ENCODE peak calls at places on chromosomes 12 and 14, in ten cellular contexts. One of them, this sample, is unnamed.
A peak's percentile ranks its signal among the peaks of the same experiment; 100 is the strongest.

GRCh38 chr14:70666364-70666691 is 24.6 kb downstream of the TTC9 start:
- DNase-seq in heart right ventricle: no peak
- DNase-seq in tibial nerve: no peak
- DNase-seq in cardiac muscle cell: peak; percentile 1
- DNase-seq in adrenal gland: no peak
- DNase-seq in fibroblast of lung: no peak
- DNase-seq in astrocyte: peak; percentile 20
- DNase-seq in GM23248: peak; percentile 10
- DNase-seq in naive thymus-derived CD4-positive, alpha-beta T cell: no peak
- DNase-seq in heart left ventricle: no peak
- DNase-seq in this sample: no peak

GRCh38 chr12:21413369-21414277 is 23.8 kb upstream of the PYROXD1 start:
- DNase-seq in tibial nerve: no peak
- DNase-seq in adrenal gland: no peak
- DNase-seq in astrocyte: peak; percentile 13
- DNase-seq in heart left ventricle: no peak
- DNase-seq in cardiac muscle cell: no peak
- DNase-seq in naive thymus-derived CD4-positive, alpha-beta T cell: no peak
- DNase-seq in GM23248: peak; percentile 19
- DNase-seq in fibroblast of lung: no peak
- DNase-seq in heart right ventricle: no peak
- DNase-seq in this sample: no peak

GRCh38 chr14:73173092-73173735 is 36.9 kb downstream of the PSEN1 start:
- DNase-seq in adrenal gland: no peak
- DNase-seq in heart left ventricle: no peak
- DNase-seq in cardiac muscle cell: peak; percentile 78
- DNase-seq in astrocyte: peak; percentile 39
- DNase-seq in heart right ventricle: no peak
- DNase-seq in GM23248: peak; percentile 70
- DNase-seq in fibroblast of lung: peak; percentile 79
- DNase-seq in naive thymus-derived CD4-positive, alpha-beta T cell: peak; percentile 4
- DNase-seq in tibial nerve: no peak
- DNase-seq in this sample: no peak

GRCh38 chr12:26700430-26700829 is 132.6 kb downstream of the ITPR2 start:
- DNase-seq in naive thymus-derived CD4-positive, alpha-beta T cell: no peak
- DNase-seq in GM23248: no peak
- DNase-seq in fibroblast of lung: no peak
- DNase-seq in heart right ventricle: no peak
- DNase-seq in cardiac muscle cell: no peak
- DNase-seq in adrenal gland: no peak
- DNase-seq in tibial nerve: no peak
- DNase-seq in heart left ventricle: no peak
- DNase-seq in astrocyte: no peak
- DNase-seq in this sample: no peak

GRCh38 chr12:66301944-66302826 is at the start of gene HELB:
- DNase-seq in heart left ventricle: peak; percentile 99
- DNase-seq in adrenal gland: peak; percentile 99
- DNase-seq in tibial nerve: peak; percentile 98
- DNase-seq in fibroblast of lung: peak; percentile 96
- DNase-seq in naive thymus-derived CD4-positive, alpha-beta T cell: peak; percentile 80
- DNase-seq in astrocyte: peak; percentile 91
- DNase-seq in heart right ventricle: peak; percentile 98
- DNase-seq in GM23248: peak; percentile 98
- DNase-seq in cardiac muscle cell: peak; percentile 97
- DNase-seq in this sample: peak; percentile 99

GRCh38 chr14:68345738-68346137 is 447.1 kb downstream of the ZFP36L1 start:
- DNase-seq in tibial nerve: no peak
- DNase-seq in cardiac muscle cell: no peak
- DNase-seq in GM23248: peak; percentile 26
- DNase-seq in heart left ventricle: no peak
- DNase-seq in astrocyte: peak; percentile 8
- DNase-seq in naive thymus-derived CD4-positive, alpha-beta T cell: no peak
- DNase-seq in heart right ventricle: no peak
- DNase-seq in adrenal gland: no peak
- DNase-seq in fibroblast of lung: peak; percentile 36
- DNase-seq in this sample: no peak

GRCh38 chr12:28611115-28611435 is 420.8 kb downstream of the CCDC91 start:
- DNase-seq in adrenal gland: no peak
- DNase-seq in GM23248: peak; percentile 91
- DNase-seq in fibroblast of lung: peak; percentile 93
- DNase-seq in naive thymus-derived CD4-positive, alpha-beta T cell: no peak
- DNase-seq in cardiac muscle cell: peak; percentile 94
- DNase-seq in tibial nerve: no peak
- DNase-seq in heart left ventricle: no peak
- DNase-seq in heart right ventricle: no peak
- DNase-seq in astrocyte: peak; percentile 92
- DNase-seq in this sample: no peak

GRCh38 chr14:101399737-101400517 is 161.4 kb upstream of the DIO3 start:
- DNase-seq in heart left ventricle: no peak
- DNase-seq in adrenal gland: no peak
- DNase-seq in heart right ventricle: no peak
- DNase-seq in cardiac muscle cell: no peak
- DNase-seq in fibroblast of lung: no peak
- DNase-seq in GM23248: no peak
- DNase-seq in astrocyte: no peak
- DNase-seq in tibial nerve: no peak
- DNase-seq in naive thymus-derived CD4-positive, alpha-beta T cell: no peak
- DNase-seq in this sample: no peak

DNA sequence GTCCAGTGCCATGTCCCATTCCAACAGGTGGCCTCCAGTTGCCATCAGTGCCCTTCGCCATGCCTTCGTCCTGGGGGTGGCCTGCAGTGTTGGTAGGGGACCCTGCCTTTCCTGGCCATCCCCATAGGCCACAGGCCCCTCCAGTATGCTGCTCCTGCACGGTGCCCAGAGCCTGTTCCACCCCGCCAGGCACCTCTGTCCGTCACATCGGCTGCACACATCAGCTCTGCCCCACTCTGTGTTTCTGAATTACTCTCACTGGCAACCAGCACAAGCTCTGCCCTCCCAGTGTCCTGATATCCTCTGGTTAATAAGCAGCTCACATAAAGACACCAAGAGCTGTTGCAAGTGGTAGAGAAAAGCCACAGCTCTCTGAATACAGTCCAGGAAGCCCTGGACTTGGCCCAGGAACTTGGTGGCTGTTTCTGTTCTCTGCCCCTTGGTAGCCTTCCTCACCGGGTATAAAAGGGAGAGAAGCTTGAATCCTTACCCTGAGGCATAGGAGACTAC is 31.3 kb upstream of the ATP2A2 start:
- DNase-seq in astrocyte: no peak
- DNase-seq in heart left ventricle: peak; percentile 66
- DNase-seq in tibial nerve: no peak
- DNase-seq in heart right ventricle: peak; percentile 53
- DNase-seq in adrenal gland: no peak
- DNase-seq in naive thymus-derived CD4-positive, alpha-beta T cell: no peak
- DNase-seq in cardiac muscle cell: peak; percentile 18
- DNase-seq in fibroblast of lung: no peak
- DNase-seq in GM23248: no peak
- DNase-seq in this sample: no peak
- H3K27ac ChIP-seq in astrocyte: no peak overlapping the region
- H3K27ac ChIP-seq in heart left ventricle: peak overlapping the region; percentile 97
- H3K27ac ChIP-seq in tibial nerve: no peak overlapping the region
- H3K27ac ChIP-seq in heart right ventricle: peak overlapping the region; percentile 94
- H3K27ac ChIP-seq in adrenal gland: no peak overlapping the region
- H3K27ac ChIP-seq in naive thymus-derived CD4-positive, alpha-beta T cell: no peak overlapping the region
- H3K27ac ChIP-seq in cardiac muscle cell: peak overlapping the region; percentile 46
- H3K27ac ChIP-seq in fibroblast of lung: no peak overlapping the region
- H3K27ac ChIP-seq in GM23248: no peak overlapping the region
- H3K27ac ChIP-seq in this sample: peak overlapping the region; percentile 39

GRCh38 chr12:4286228-4286627 is 12.7 kb downstream of the CCND2 start:
- DNase-seq in cardiac muscle cell: no peak
- DNase-seq in adrenal gland: no peak
- DNase-seq in heart right ventricle: no peak
- DNase-seq in tibial nerve: no peak
- DNase-seq in GM23248: no peak
- DNase-seq in heart left ventricle: no peak
- DNase-seq in fibroblast of lung: no peak
- DNase-seq in astrocyte: no peak
- DNase-seq in naive thymus-derived CD4-positive, alpha-beta T cell: no peak
- DNase-seq in this sample: no peak
- H3K4me1 ChIP-seq in cardiac muscle cell: peaks cover 23% of the 10 kb centered on the region
- H3K4me1 ChIP-seq in adrenal gland: peaks cover 39% of the 10 kb centered on the region
- H3K4me1 ChIP-seq in heart right ventricle: peaks cover 95% of the 10 kb centered on the region
- H3K4me1 ChIP-seq in tibial nerve: peaks cover 28% of the 10 kb centered on the region
- H3K4me1 ChIP-seq in GM23248: no peaks in the 10 kb centered on the region
- H3K4me1 ChIP-seq in heart left ventricle: peaks cover 37% of the 10 kb centered on the region
- H3K4me1 ChIP-seq in fibroblast of lung: no peaks in the 10 kb centered on the region
- H3K4me1 ChIP-seq in astrocyte: no peaks in the 10 kb centered on the region
- H3K4me1 ChIP-seq in naive thymus-derived CD4-positive, alpha-beta T cell: peaks cover 10% of the 10 kb centered on the region
- H3K4me1 ChIP-seq in this sample: no peaks in the 10 kb centered on the region

GRCh38 chr14:65290830-65291229 is 121.7 kb upstream of the FUT8 start:
- DNase-seq in heart right ventricle: no peak
- DNase-seq in heart left ventricle: no peak
- DNase-seq in naive thymus-derived CD4-positive, alpha-beta T cell: no peak
- DNase-seq in tibial nerve: no peak
- DNase-seq in fibroblast of lung: peak; percentile 62
- DNase-seq in GM23248: peak; percentile 95
- DNase-seq in adrenal gland: no peak
- DNase-seq in astrocyte: peak; percentile 93
- DNase-seq in cardiac muscle cell: peak; percentile 91
- DNase-seq in this sample: no peak

GRCh38 chr14:65286443-65286842 is 126.1 kb upstream of the FUT8 start:
- DNase-seq in cardiac muscle cell: peak; percentile 42
- DNase-seq in fibroblast of lung: peak; percentile 20
- DNase-seq in astrocyte: no peak
- DNase-seq in GM23248: peak; percentile 20
- DNase-seq in adrenal gland: no peak
- DNase-seq in naive thymus-derived CD4-positive, alpha-beta T cell: no peak
- DNase-seq in heart left ventricle: no peak
- DNase-seq in heart right ventricle: no peak
- DNase-seq in tibial nerve: no peak
- DNase-seq in this sample: no peak

GRCh38 chr14:65291561-65291960 is 121.0 kb upstream of the FUT8 start:
- DNase-seq in heart right ventricle: no peak
- DNase-seq in heart left ventricle: no peak
- DNase-seq in cardiac muscle cell: no peak
- DNase-seq in astrocyte: no peak
- DNase-seq in naive thymus-derived CD4-positive, alpha-beta T cell: no peak
- DNase-seq in tibial nerve: no peak
- DNase-seq in GM23248: no peak
- DNase-seq in fibroblast of lung: no peak
- DNase-seq in adrenal gland: no peak
- DNase-seq in this sample: no peak

GRCh38 chr14:65282909-65283253 is 129.6 kb upstream of the FUT8 start:
- DNase-seq in adrenal gland: no peak
- DNase-seq in heart left ventricle: no peak
- DNase-seq in heart right ventricle: no peak
- DNase-seq in astrocyte: no peak
- DNase-seq in tibial nerve: no peak
- DNase-seq in naive thymus-derived CD4-positive, alpha-beta T cell: no peak
- DNase-seq in fibroblast of lung: no peak
- DNase-seq in GM23248: no peak
- DNase-seq in cardiac muscle cell: no peak
- DNase-seq in this sample: no peak

DNA sequence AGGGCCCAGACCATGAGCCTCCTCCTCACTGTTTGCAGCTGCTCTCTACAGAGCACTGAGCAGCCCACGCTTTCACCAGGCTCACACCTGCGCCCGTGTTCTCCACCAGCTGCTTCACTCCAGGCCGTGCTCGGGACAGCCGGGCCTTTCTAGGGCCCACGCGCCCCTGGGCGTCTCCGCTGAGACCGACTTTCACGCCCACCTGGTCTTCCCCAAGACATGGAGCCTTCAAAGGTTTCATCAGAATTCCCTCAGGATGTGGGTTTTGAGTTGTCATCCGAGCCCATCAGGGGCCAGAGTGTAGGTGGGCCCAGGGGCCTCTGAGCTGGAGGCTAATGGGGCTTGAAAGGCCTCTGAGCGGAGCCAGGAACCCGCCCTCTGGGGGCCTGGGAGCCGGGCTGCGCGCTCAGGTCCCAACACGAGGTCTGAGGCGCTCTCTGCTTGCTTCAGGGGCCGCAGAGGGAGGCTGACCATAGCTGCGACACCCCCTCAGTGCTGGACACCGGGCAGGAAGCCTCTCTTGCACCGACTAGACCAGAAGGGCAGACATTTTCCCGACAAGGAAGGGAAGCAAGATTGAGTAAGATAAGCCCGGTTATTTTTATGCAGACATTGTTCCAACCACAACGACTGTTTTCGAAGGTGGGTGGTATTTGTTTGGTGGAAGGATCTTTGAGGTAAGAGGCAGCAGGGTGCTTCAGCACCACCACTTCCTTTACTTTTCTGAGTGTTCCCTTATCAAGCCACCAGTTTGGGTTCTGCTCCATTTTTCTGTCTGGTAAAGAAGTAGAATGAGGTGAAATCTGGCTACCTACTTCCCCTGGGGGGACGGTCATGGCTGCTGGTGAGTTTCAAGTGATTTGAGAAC is 125.0 kb upstream of the FUT8 start:
- DNase-seq in GM23248: no peak
- DNase-seq in tibial nerve: no peak
- DNase-seq in heart left ventricle: no peak
- DNase-seq in adrenal gland: no peak
- DNase-seq in astrocyte: no peak
- DNase-seq in naive thymus-derived CD4-positive, alpha-beta T cell: peak; percentile 70
- DNase-seq in fibroblast of lung: no peak
- DNase-seq in heart right ventricle: no peak
- DNase-seq in cardiac muscle cell: no peak
- DNase-seq in this sample: peak; percentile 71
- H3K27ac ChIP-seq in GM23248: no peak overlapping the region
- H3K27ac ChIP-seq in tibial nerve: no peak overlapping the region
- H3K27ac ChIP-seq in heart left ventricle: peak overlapping the region; percentile 48
- H3K27ac ChIP-seq in adrenal gland: no peak overlapping the region
- H3K27ac ChIP-seq in astrocyte: no peak overlapping the region
- H3K27ac ChIP-seq in naive thymus-derived CD4-positive, alpha-beta T cell: peak overlapping the region; percentile 69
- H3K27ac ChIP-seq in fibroblast of lung: no peak overlapping the region
- H3K27ac ChIP-seq in heart right ventricle: peak overlapping the region; percentile 26
- H3K27ac ChIP-seq in cardiac muscle cell: no peak overlapping the region
- H3K27ac ChIP-seq in this sample: no peak overlapping the region

GRCh38 chr12:46385439-46385838 is 12.9 kb upstream of the SLC38A2 start:
- DNase-seq in cardiac muscle cell: no peak
- DNase-seq in heart right ventricle: no peak
- DNase-seq in heart left ventricle: no peak
- DNase-seq in fibroblast of lung: no peak
- DNase-seq in adrenal gland: no peak
- DNase-seq in astrocyte: no peak
- DNase-seq in naive thymus-derived CD4-positive, alpha-beta T cell: no peak
- DNase-seq in GM23248: no peak
- DNase-seq in tibial nerve: no peak
- DNase-seq in this sample: no peak

GRCh38 chr12:46384451-46385301 is 12.1 kb upstream of the SLC38A2 start:
- DNase-seq in GM23248: peak; percentile 53
- DNase-seq in heart left ventricle: no peak
- DNase-seq in fibroblast of lung: peak; percentile 42
- DNase-seq in adrenal gland: no peak
- DNase-seq in heart right ventricle: no peak
- DNase-seq in astrocyte: no peak
- DNase-seq in naive thymus-derived CD4-positive, alpha-beta T cell: no peak
- DNase-seq in cardiac muscle cell: peak; percentile 71
- DNase-seq in tibial nerve: no peak
- DNase-seq in this sample: no peak

GRCh38 chr12:46382425-46382973 is 9.9 kb upstream of the SLC38A2 start:
- DNase-seq in astrocyte: no peak
- DNase-seq in heart right ventricle: no peak
- DNase-seq in tibial nerve: no peak
- DNase-seq in naive thymus-derived CD4-positive, alpha-beta T cell: no peak
- DNase-seq in heart left ventricle: no peak
- DNase-seq in fibroblast of lung: peak; percentile 41
- DNase-seq in GM23248: peak; percentile 63
- DNase-seq in cardiac muscle cell: no peak
- DNase-seq in adrenal gland: no peak
- DNase-seq in this sample: no peak

GRCh38 chr12:46382974-46383653 is 10.5 kb upstream of the SLC38A2 start:
- DNase-seq in heart right ventricle: peak; percentile 97
- DNase-seq in cardiac muscle cell: peak; percentile 99
- DNase-seq in heart left ventricle: peak; percentile 98
- DNase-seq in adrenal gland: peak; percentile 98
- DNase-seq in astrocyte: peak; percentile 91
- DNase-seq in naive thymus-derived CD4-positive, alpha-beta T cell: peak; percentile 85
- DNase-seq in GM23248: peak; percentile 99
- DNase-seq in tibial nerve: peak; percentile 93
- DNase-seq in fibroblast of lung: peak; percentile 97
- DNase-seq in this sample: peak; percentile 98

DNA sequence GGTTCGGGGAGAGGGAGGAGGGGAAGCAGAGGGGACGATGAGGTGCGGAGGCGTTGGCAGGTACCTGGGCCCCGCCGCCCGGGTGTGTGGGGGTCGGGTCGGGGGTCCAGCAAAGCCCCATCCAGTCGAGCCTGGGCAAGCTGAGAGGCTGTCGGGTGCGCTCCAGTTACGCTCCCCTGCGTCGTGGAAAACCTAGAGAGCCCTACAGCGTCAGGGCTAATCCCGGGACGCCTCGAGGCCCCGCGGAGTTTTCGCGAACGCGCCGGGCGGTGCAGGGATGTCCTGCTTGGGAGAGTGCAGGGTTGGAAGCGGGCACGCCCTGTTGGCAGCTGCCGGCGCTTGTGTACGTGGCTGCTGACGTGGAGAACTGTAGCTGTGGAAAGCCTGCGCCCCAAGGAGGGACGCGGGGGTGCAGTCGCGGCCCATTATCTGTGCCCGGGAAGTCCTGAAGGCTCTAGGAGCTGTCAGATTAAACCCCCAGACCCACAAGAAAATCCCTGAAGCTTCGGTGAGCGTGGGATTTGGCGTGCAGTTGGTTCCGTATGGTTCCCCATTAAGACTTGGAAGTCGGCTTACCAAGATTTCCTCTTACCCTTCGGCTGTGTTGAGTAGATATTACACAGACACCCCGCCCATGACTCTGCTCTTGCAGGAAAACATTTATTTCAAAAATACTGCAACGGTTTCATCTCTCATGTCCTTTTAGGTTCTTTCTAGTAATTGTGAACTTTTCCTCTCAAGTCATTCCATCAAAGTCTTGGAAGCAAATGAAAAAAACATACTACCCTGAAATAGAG is 11.3 kb upstream of the SLC38A2 start:
- DNase-seq in adrenal gland: peak; percentile 95
- DNase-seq in fibroblast of lung: peak; percentile 98
- DNase-seq in GM23248: peak; percentile 96
- DNase-seq in heart left ventricle: peak; percentile 97
- DNase-seq in heart right ventricle: peak; percentile 94
- DNase-seq in naive thymus-derived CD4-positive, alpha-beta T cell: peak; percentile 77
- DNase-seq in tibial nerve: peak; percentile 92
- DNase-seq in cardiac muscle cell: peak; percentile 98
- DNase-seq in astrocyte: peak; percentile 90
- DNase-seq in this sample: peak; percentile 96
- H3K4me1 ChIP-seq in adrenal gland: peaks cover 33% of the 10 kb centered on the region
- H3K4me1 ChIP-seq in fibroblast of lung: peaks cover 34% of the 10 kb centered on the region
- H3K4me1 ChIP-seq in GM23248: peaks cover 57% of the 10 kb centered on the region
- H3K4me1 ChIP-seq in heart left ventricle: peaks cover 22% of the 10 kb centered on the region
- H3K4me1 ChIP-seq in heart right ventricle: peaks cover 59% of the 10 kb centered on the region
- H3K4me1 ChIP-seq in naive thymus-derived CD4-positive, alpha-beta T cell: peaks cover 25% of the 10 kb centered on the region
- H3K4me1 ChIP-seq in tibial nerve: peaks cover 54% of the 10 kb centered on the region
- H3K4me1 ChIP-seq in cardiac muscle cell: peaks cover 36% of the 10 kb centered on the region
- H3K4me1 ChIP-seq in astrocyte: peaks cover 54% of the 10 kb centered on the region
- H3K4me1 ChIP-seq in this sample: peaks cover 44% of the 10 kb centered on the region